ENCODE peak calls at places on chromosomes 13 and 19, in nine cellular contexts. I, K, V, B, D, J, Z, R and T are unnamed samples.

GRCh38 chr19:42295831-42296525 is 6.0 kb upstream of the PRR19 start:
- DNase-seq in I (peak; percentile 100), K (peak; percentile 87), V (peak; percentile 91), B (peak; percentile 80), D (peak; percentile 88), J (peak; percentile 89), Z (no peak), R (peak; percentile 91), T (peak; percentile 95)

GRCh38 chr19:46435009-46435408 is 6.3 kb upstream of the PNMA8C start:
- DNase-seq in I (no peak), K (no peak), V (no peak), B (no peak), D (no peak), J (no peak), Z (no peak), R (no peak), T (no peak)

GRCh38 chr19:3056454-3057016 is 5.8 kb downstream of the TLE5 start:
- DNase-seq in I (peak; percentile 61), K (no peak), V (no peak), B (no peak), D (no peak), J (no peak), Z (no peak), R (no peak), T (no peak)

GRCh38 chr19:36420961-36421748 is 2.7 kb upstream of the ZFP82 start:
- DNase-seq in I (no peak), K (peak; percentile 51), V (peak; percentile 76), B (no peak), D (peak; percentile 71), J (no peak), Z (no peak), R (no peak), T (peak; percentile 68)

GRCh38 chr13:55155046-55155445 is 1985.7 kb upstream of the PRR20A start:
- DNase-seq in I (no peak), K (no peak), V (no peak), B (no peak), D (no peak), J (no peak), Z (peak; percentile 55), R (no peak), T (no peak)

GRCh38 chr19:11721681-11722080 is 17.1 kb downstream of the ZNF823 start:
- DNase-seq in I (no peak), K (no peak), V (peak; percentile 35), B (no peak), D (no peak), J (no peak), Z (no peak), R (no peak), T (no peak)

GRCh38 chr13:33870046-33870668 is 52.2 kb downstream of the RFC3 start:
- DNase-seq in I (no peak), K (no peak), V (no peak), B (no peak), D (no peak), J (no peak), Z (no peak), R (no peak), T (no peak)

GRCh38 chr13:48291730-48292129 is 11.8 kb upstream of the RB1 start:
- DNase-seq in I (no peak), K (no peak), V (no peak), B (no peak), D (no peak), J (no peak), Z (no peak), R (no peak), T (no peak)

GRCh38 chr19:18450934-18451836 is 13.3 kb upstream of the ISYNA1 start:
- DNase-seq in I (peak; percentile 100), K (peak; percentile 86), V (peak; percentile 83), B (peak; percentile 78), D (peak; percentile 95), J (peak; percentile 90), Z (no peak), R (peak; percentile 91), T (peak; percentile 95)

GRCh38 chr13:79995334-79995733 is 345.6 kb downstream of the SPRY2 start:
- DNase-seq in I (no peak), K (no peak), V (no peak), B (no peak), D (no peak), J (no peak), Z (no peak), R (no peak), T (no peak)

GRCh38 chr19:1837625-1838105 is 10.6 kb downstream of the REXO1 start:
- DNase-seq in I (peak; percentile 98), K (no peak), V (peak; percentile 82), B (no peak), D (peak; percentile 95), J (peak; percentile 72), Z (no peak), R (no peak), T (no peak)
- TF ChIP-seq POLR2AphosphoS5 in I (no peak), K (no peak), V (no peak), B (no peak), D (no peak), J (no peak), Z (no peak), R (no peak), T (no peak)

DNA sequence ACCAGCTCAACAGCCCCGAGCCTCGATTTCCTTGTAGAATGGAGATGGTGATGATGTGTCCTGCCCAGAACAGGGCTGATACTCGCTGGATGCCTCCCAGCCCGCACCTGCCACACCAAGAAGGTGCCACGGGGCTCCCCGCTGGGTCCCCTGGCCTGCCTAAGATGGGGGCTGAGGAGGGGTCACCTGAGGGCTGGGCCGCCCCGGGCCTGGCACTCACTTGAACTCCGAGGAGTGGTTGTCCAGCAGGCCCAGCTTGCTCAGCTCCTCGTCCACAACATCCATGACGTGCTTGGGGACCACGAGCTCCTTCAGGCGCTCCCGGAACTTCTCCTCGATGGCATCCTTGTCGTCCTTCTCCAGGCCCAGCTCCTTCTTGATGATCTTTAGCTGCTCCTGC is 14.4 kb downstream of the LONP1 start:
- DNase-seq in I (no peak), K (no peak), V (no peak), B (no peak), D (peak; percentile 34), J (no peak), Z (no peak), R (no peak), T (no peak)
- H3K36me3 ChIP-seq in I (peaks cover 76% of the 10 kb centered on the region), K (peaks cover 14% of the 10 kb centered on the region), V (peaks cover 23% of the 10 kb centered on the region), B (peaks cover 7% of the 10 kb centered on the region), D (peaks cover 39% of the 10 kb centered on the region), J (peaks cover 20% of the 10 kb centered on the region), Z (peaks cover 68% of the 10 kb centered on the region), R (peaks cover 81% of the 10 kb centered on the region), T (peaks cover 73% of the 10 kb centered on the region)

GRCh38 chr19:50992666-50993035 is 8.8 kb downstream of the KLK8 start:
- DNase-seq in I (no peak), K (no peak), V (no peak), B (no peak), D (no peak), J (no peak), Z (no peak), R (no peak), T (no peak)
- H3K4me3 ChIP-seq in I (no peak overlapping the region), K (no peak overlapping the region), V (no peak overlapping the region), B (no peak overlapping the region), D (no peak overlapping the region), J (no peak overlapping the region), Z (no peak overlapping the region), R (no peak overlapping the region), T (no peak overlapping the region)

DNA sequence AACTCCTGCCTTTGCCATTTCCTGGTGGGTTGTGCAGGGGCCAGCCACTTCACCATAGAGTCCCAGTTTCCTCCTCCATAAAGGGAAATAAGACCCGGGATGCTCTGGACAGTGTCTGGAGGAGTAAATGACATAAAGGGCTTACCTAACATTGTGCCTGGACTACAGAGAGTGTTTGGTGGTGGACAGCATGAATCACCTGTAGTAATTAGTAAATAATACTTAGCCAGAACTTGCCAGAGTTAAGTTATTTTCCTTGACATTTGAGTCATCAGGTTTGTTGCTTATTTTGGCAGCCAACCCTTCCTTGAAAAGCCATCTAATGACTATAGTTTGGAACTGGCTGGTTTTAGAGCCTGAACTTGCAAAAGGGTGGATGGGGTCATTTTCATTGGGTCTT is 159.2 kb downstream of the SLC7A1 start:
- DNase-seq in I (no peak), K (no peak), V (no peak), B (no peak), D (no peak), J (no peak), Z (no peak), R (no peak), T (no peak)
- TF ChIP-seq POLR2AphosphoS5 in I (no peak), K (no peak), V (no peak), B (no peak), D (peak; percentile 53), J (peak; percentile 51), Z (no peak), R (no peak), T (no peak)

GRCh38 chr13:106243011-106243410 is 292.5 kb downstream of the EFNB2 start:
- DNase-seq in I (no peak), K (no peak), V (no peak), B (no peak), D (no peak), J (no peak), Z (no peak), R (no peak), T (no peak)
- H3K36me3 ChIP-seq in I (no peaks in the 10 kb centered on the region), K (no peaks in the 10 kb centered on the region), V (no peaks in the 10 kb centered on the region), B (no peaks in the 10 kb centered on the region), D (no peaks in the 10 kb centered on the region), J (no peaks in the 10 kb centered on the region), Z (no peaks in the 10 kb centered on the region), R (no peaks in the 10 kb centered on the region), T (no peaks in the 10 kb centered on the region)

DNA sequence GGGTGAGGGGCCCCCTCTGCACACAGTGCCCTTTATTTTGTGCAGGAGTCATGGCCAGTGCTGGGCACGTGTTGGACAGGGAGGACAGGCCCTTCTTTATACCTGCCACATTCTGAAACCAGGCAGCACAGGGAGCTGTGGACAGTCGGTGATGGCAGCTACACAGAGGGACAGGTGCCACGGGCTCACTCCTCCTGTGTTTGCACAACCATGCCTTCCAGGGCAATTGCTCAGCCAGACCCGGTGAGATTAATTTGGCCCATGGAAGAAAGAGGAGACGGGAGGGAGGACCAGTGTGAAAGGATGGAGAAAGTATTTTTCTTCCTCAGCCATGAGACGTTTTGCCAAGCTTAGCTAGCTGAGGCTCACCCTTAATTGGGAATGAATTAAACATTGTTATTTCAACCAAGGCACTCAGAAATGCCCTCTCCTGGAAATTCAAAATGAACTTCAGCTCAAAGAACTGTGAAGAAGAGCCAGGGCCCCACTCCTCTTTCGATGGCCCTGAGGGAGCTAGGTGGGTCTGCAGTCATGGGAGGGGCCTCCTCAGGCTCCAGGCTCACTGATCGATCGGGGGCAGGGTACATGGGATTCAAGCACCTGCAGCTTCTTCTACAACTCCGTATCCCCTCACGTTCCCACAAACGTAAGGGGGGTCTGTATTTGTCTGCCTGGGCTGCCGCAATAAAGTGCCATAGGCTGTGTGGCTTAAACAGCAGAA is 41.2 kb downstream of the SHISA2 start:
- DNase-seq in I (no peak), K (no peak), V (no peak), B (no peak), D (no peak), J (no peak), Z (no peak), R (no peak), T (no peak)
- H3K4me3 ChIP-seq in I (no peak overlapping the region), K (no peak overlapping the region), V (no peak overlapping the region), B (no peak overlapping the region), D (no peak overlapping the region), J (no peak overlapping the region), Z (no peak overlapping the region), R (no peak overlapping the region), T (no peak overlapping the region)